ENCODE peak calls at places on chromosomes 7 and 10, in seven cellular contexts. P is suprapubic skin, X is T-helper 9 cell, E is AG10803, B is ecto neural progenitor cell, C is pons, U is IMR-90. S is an unnamed sample.

GRCh38 chr10:99767901-99768300 is 14.5 kb upstream of the ABCC2 start:
- DNase-seq in X (no peak), P (no peak), E (no peak), B (no peak), U (no peak), C (no peak), S (no peak)

GRCh38 chr7:29192811-29193210 is 1.8 kb upstream of the CHN2 start:
- DNase-seq in P (no peak), U (no peak), C (no peak), X (no peak), E (no peak), B (no peak), S (no peak)

GRCh38 chr7:118153551-118154177 is 30.3 kb upstream of the LSM8 start:
- DNase-seq in C (peak), B (no peak), X (peak), P (no peak), E (peak), U (peak), S (no peak)

GRCh38 chr10:101007099-101007711 is 7.6 kb downstream of the LZTS2 start:
- DNase-seq in P (no peak), E (no peak), U (peak), B (no peak), X (no peak), C (no peak), S (no peak)

GRCh38 chr7:98360221-98361124 is 40.4 kb downstream of the BAIAP2L1 start:
- DNase-seq in E (no peak), U (no peak), B (no peak), C (peak), X (no peak), P (no peak), S (no peak)

GRCh38 chr7:42964849-42965805 is 33.0 kb downstream of the MRPL32 start:
- DNase-seq in P (no peak), E (peak), X (no peak), B (no peak), U (no peak), C (no peak), S (no peak)

GRCh38 chr10:86436963-86437362 is 70.4 kb upstream of the GRID1 start:
- DNase-seq in X (no peak), C (no peak), U (no peak), B (no peak), P (no peak), E (no peak), S (no peak)

GRCh38 chr7:159088016-159088865 is 56.4 kb downstream of the VIPR2 start:
- DNase-seq in B (no peak), X (no peak), P (no peak), U (no peak), C (no peak), E (no peak), S (peak)

GRCh38 chr7:149760538-149760937 is 12.8 kb downstream of the ZNF467 start:
- DNase-seq in X (no peak), C (no peak), B (no peak), P (no peak), E (no peak), U (no peak), S (no peak)

GRCh38 chr10:22833781-22834180 is 94.1 kb upstream of the ARMC3 start:
- DNase-seq in C (peak), B (no peak), X (no peak), E (no peak), U (no peak), P (no peak), S (no peak)

GRCh38 chr10:124578231-124579002 is 116.8 kb downstream of the LHPP start:
- DNase-seq in C (no peak), E (no peak), B (no peak), X (no peak), U (no peak), P (peak), S (no peak)

GRCh38 chr10:125001313-125002043 is 59.6 kb downstream of the ZRANB1 start:
- DNase-seq in C (peak), B (no peak), P (peak), E (no peak), X (no peak), U (no peak), S (peak)

GRCh38 chr7:18610331-18610948 is 114.9 kb downstream of the HDAC9 start:
- DNase-seq in U (peak), C (peak), E (peak), X (no peak), B (peak), P (no peak), S (no peak)

GRCh38 chr10:3090914-3091313 is 23.6 kb downstream of the PFKP start:
- DNase-seq in B (no peak), E (peak), P (no peak), U (peak), C (peak), X (no peak), S (no peak)

GRCh38 chr7:15326044-15326644 is 235.7 kb downstream of the AGMO start:
- DNase-seq in P (no peak), X (no peak), U (peak), C (peak), E (peak), B (no peak), S (no peak)

GRCh38 chr7:24833548-24833947 is 76.3 kb upstream of the GSDME start:
- DNase-seq in U (no peak), X (no peak), P (no peak), C (no peak), E (no peak), B (no peak), S (no peak)

GRCh38 chr10:34186740-34187139 is 628.4 kb downstream of the PARD3 start:
- DNase-seq in X (no peak), U (no peak), C (no peak), P (no peak), E (peak), B (no peak), S (no peak)

GRCh38 chr10:132876131-132876860 is 66.1 kb downstream of the CFAP46 start:
- DNase-seq in P (peak), U (no peak), B (no peak), X (no peak), E (no peak), C (no peak), S (peak)

GRCh38 chr7:149686001-149686400 is 87.4 kb downstream of the ZNF467 start:
- DNase-seq in C (no peak), B (no peak), P (no peak), X (no peak), E (peak), U (peak), S (no peak)

GRCh38 chr7:94054130-94054529 is 50.0 kb upstream of the BET1 start:
- DNase-seq in C (no peak), E (no peak), X (no peak), B (no peak), P (no peak), U (no peak), S (no peak)

GRCh38 chr10:126663328-126663727 is 7.2 kb downstream of the C10orf90 start:
- DNase-seq in B (no peak), P (peak), X (no peak), E (peak), C (peak), U (no peak), S (peak)

GRCh38 chr10:116055252-116055918 is 217.6 kb downstream of the GFRA1 start:
- DNase-seq in P (no peak), C (no peak), X (no peak), E (no peak), U (no peak), B (no peak), S (no peak)

GRCh38 chr10:117755615-117756014 is 213.1 kb downstream of the EMX2 start:
- DNase-seq in B (no peak), C (no peak), U (no peak), P (no peak), E (no peak), X (no peak), S (no peak)

GRCh38 chr7:138066954-138067394 is 9.3 kb upstream of the AKR1D1 start:
- DNase-seq in B (no peak), X (no peak), P (no peak), U (no peak), E (no peak), C (no peak), S (no peak)

GRCh38 chr10:68876919-68877250 is 24.2 kb upstream of the DDX50 start:
- DNase-seq in P (no peak), X (no peak), B (no peak), E (no peak), U (no peak), C (no peak), S (no peak)

GRCh38 chr10:61655335-61655851 is 7.3 kb upstream of the CABCOCO1 start:
- DNase-seq in C (no peak), B (no peak), X (no peak), U (peak), E (peak), P (no peak), S (no peak)

GRCh38 chr10:84329986-84330651 is 1.7 kb downstream of the CCSER2 start:
- DNase-seq in U (no peak), X (no peak), C (no peak), P (no peak), B (no peak), E (no peak), S (no peak)

GRCh38 chr7:134925766-134926165 is 60.5 kb upstream of the AGBL3 start:
- DNase-seq in U (no peak), E (no peak), P (no peak), X (no peak), C (no peak), B (no peak), S (no peak)

GRCh38 chr7:117995850-117996650 is 122.8 kb upstream of the CTTNBP2 start:
- DNase-seq in U (peak), X (no peak), B (no peak), E (no peak), P (no peak), C (no peak), S (no peak)

GRCh38 chr7:32594965-32595364 is 99.7 kb downstream of the AVL9 start:
- DNase-seq in C (no peak), B (no peak), P (no peak), E (no peak), U (no peak), X (no peak), S (no peak)

GRCh38 chr7:84823530-84823929 is 363.3 kb downstream of the SEMA3D start:
- DNase-seq in P (no peak), U (no peak), X (no peak), E (no peak), C (no peak), B (no peak), S (no peak)

GRCh38 chr10:125124907-125125306 is 35.5 kb downstream of the CTBP2 start:
- DNase-seq in P (no peak), E (no peak), C (no peak), X (no peak), U (peak), B (no peak), S (no peak)

GRCh38 chr7:33591481-33591880 is 313.9 kb upstream of the BMPER start:
- DNase-seq in B (no peak), C (no peak), E (no peak), U (peak), P (no peak), X (no peak), S (no peak)

GRCh38 chr10:7410800-7411670 is at the start of gene SFMBT2:
- DNase-seq in B (peak), X (peak), P (no peak), E (peak), U (peak), C (peak), S (peak)

GRCh38 chr7:107527196-107527595 is 36.5 kb downstream of the COG5 start:
- DNase-seq in B (no peak), P (no peak), C (no peak), X (no peak), U (no peak), E (no peak), S (no peak)

GRCh38 chr10:117570880-117571279 is 28.3 kb downstream of the EMX2 start:
- DNase-seq in B (no peak), P (no peak), U (no peak), E (no peak), C (no peak), X (no peak), S (peak)

S was measured in cardiac septum.